ENCODE peak calls at places on chromosomes 12 and 14, in eight cellular contexts. One of them, this sample, is unnamed.
A peak's percentile ranks its signal among the peaks of the same experiment; 100 is the strongest.

GRCh38 chr14:106738075-106738474 is 1211.7 kb downstream of the TMEM121 start:
- DNase-seq in heart left ventricle: no peak
- DNase-seq in cardiac muscle cell: no peak
- DNase-seq in fibroblast of lung: no peak
- DNase-seq in colonic mucosa: no peak
- DNase-seq in CD4-positive, CD25-positive, alpha-beta regulatory T cell: no peak
- DNase-seq in endodermal cell: no peak
- DNase-seq in epithelial cell of prostate: no peak
- DNase-seq in this sample: no peak

GRCh38 chr14:80549141-80549540 is 337.8 kb upstream of the DIO2 start:
- DNase-seq in fibroblast of lung: peak; percentile 4
- DNase-seq in heart left ventricle: no peak
- DNase-seq in colonic mucosa: no peak
- DNase-seq in CD4-positive, CD25-positive, alpha-beta regulatory T cell: no peak
- DNase-seq in endodermal cell: no peak
- DNase-seq in cardiac muscle cell: peak; percentile 41
- DNase-seq in epithelial cell of prostate: no peak
- DNase-seq in this sample: no peak

GRCh38 chr14:92680781-92681650 is 67.4 kb downstream of the LGMN start:
- DNase-seq in cardiac muscle cell: peak; percentile 84
- DNase-seq in heart left ventricle: peak; percentile 76
- DNase-seq in epithelial cell of prostate: peak; percentile 27
- DNase-seq in colonic mucosa: peak; percentile 83
- DNase-seq in endodermal cell: peak; percentile 92
- DNase-seq in CD4-positive, CD25-positive, alpha-beta regulatory T cell: peak; percentile 75
- DNase-seq in fibroblast of lung: peak; percentile 59
- DNase-seq in this sample: peak; percentile 79

GRCh38 chr14:90551070-90551704 is 154.4 kb downstream of the CALM1 start:
- DNase-seq in endodermal cell: no peak
- DNase-seq in CD4-positive, CD25-positive, alpha-beta regulatory T cell: no peak
- DNase-seq in cardiac muscle cell: peak; percentile 12
- DNase-seq in heart left ventricle: no peak
- DNase-seq in epithelial cell of prostate: no peak
- DNase-seq in fibroblast of lung: peak; percentile 66
- DNase-seq in colonic mucosa: no peak
- DNase-seq in this sample: no peak

GRCh38 chr12:2094597-2094996 is 41.8 kb downstream of the CACNA1C start:
- DNase-seq in cardiac muscle cell: peak; percentile 40
- DNase-seq in CD4-positive, CD25-positive, alpha-beta regulatory T cell: no peak
- DNase-seq in fibroblast of lung: no peak
- DNase-seq in colonic mucosa: no peak
- DNase-seq in epithelial cell of prostate: no peak
- DNase-seq in heart left ventricle: no peak
- DNase-seq in endodermal cell: no peak
- DNase-seq in this sample: no peak

GRCh38 chr12:14256139-14256538 is 109.3 kb upstream of the ATF7IP start:
- DNase-seq in CD4-positive, CD25-positive, alpha-beta regulatory T cell: peak; percentile 59
- DNase-seq in fibroblast of lung: peak; percentile 75
- DNase-seq in cardiac muscle cell: peak; percentile 82
- DNase-seq in epithelial cell of prostate: no peak
- DNase-seq in heart left ventricle: no peak
- DNase-seq in colonic mucosa: no peak
- DNase-seq in endodermal cell: no peak
- DNase-seq in this sample: no peak

GRCh38 chr14:37610945-37611523 is 15.6 kb downstream of the TTC6 start:
- DNase-seq in colonic mucosa: no peak
- DNase-seq in epithelial cell of prostate: no peak
- DNase-seq in heart left ventricle: no peak
- DNase-seq in endodermal cell: no peak
- DNase-seq in cardiac muscle cell: no peak
- DNase-seq in fibroblast of lung: no peak
- DNase-seq in CD4-positive, CD25-positive, alpha-beta regulatory T cell: no peak
- DNase-seq in this sample: no peak

GRCh38 chr12:102302553-102302952 is 104.9 kb upstream of the PMCH start:
- DNase-seq in epithelial cell of prostate: no peak
- DNase-seq in fibroblast of lung: no peak
- DNase-seq in endodermal cell: no peak
- DNase-seq in cardiac muscle cell: no peak
- DNase-seq in colonic mucosa: no peak
- DNase-seq in heart left ventricle: no peak
- DNase-seq in CD4-positive, CD25-positive, alpha-beta regulatory T cell: no peak
- DNase-seq in this sample: no peak

GRCh38 chr14:22448035-22448904 is 140.8 kb downstream of the DAD1 start:
- DNase-seq in epithelial cell of prostate: no peak
- DNase-seq in CD4-positive, CD25-positive, alpha-beta regulatory T cell: no peak
- DNase-seq in fibroblast of lung: peak; percentile 74
- DNase-seq in endodermal cell: peak; percentile 76
- DNase-seq in cardiac muscle cell: no peak
- DNase-seq in heart left ventricle: no peak
- DNase-seq in colonic mucosa: no peak
- DNase-seq in this sample: no peak

GRCh38 chr12:114614040-114614439 is 69.9 kb downstream of the TBX3 start:
- DNase-seq in colonic mucosa: no peak
- DNase-seq in heart left ventricle: no peak
- DNase-seq in endodermal cell: no peak
- DNase-seq in cardiac muscle cell: no peak
- DNase-seq in fibroblast of lung: no peak
- DNase-seq in epithelial cell of prostate: no peak
- DNase-seq in CD4-positive, CD25-positive, alpha-beta regulatory T cell: no peak
- DNase-seq in this sample: no peak

GRCh38 chr12:57754411-57755193 is at the start of gene MARCHF9:
- DNase-seq in fibroblast of lung: no peak
- DNase-seq in colonic mucosa: peak; percentile 93
- DNase-seq in cardiac muscle cell: no peak
- DNase-seq in heart left ventricle: peak; percentile 66
- DNase-seq in endodermal cell: peak; percentile 90
- DNase-seq in CD4-positive, CD25-positive, alpha-beta regulatory T cell: peak; percentile 80
- DNase-seq in epithelial cell of prostate: peak; percentile 39
- DNase-seq in this sample: peak; percentile 63

GRCh38 chr14:49999216-49999761 is 106.4 kb downstream of the ARF6 start:
- DNase-seq in endodermal cell: peak; percentile 79
- DNase-seq in CD4-positive, CD25-positive, alpha-beta regulatory T cell: peak; percentile 66
- DNase-seq in fibroblast of lung: peak; percentile 92
- DNase-seq in epithelial cell of prostate: peak; percentile 53
- DNase-seq in colonic mucosa: peak; percentile 84
- DNase-seq in heart left ventricle: peak; percentile 85
- DNase-seq in cardiac muscle cell: peak; percentile 71
- DNase-seq in this sample: peak; percentile 30

GRCh38 chr14:20848955-20849570 is 42.1 kb upstream of the RNASE3 start:
- DNase-seq in cardiac muscle cell: no peak
- DNase-seq in epithelial cell of prostate: no peak
- DNase-seq in CD4-positive, CD25-positive, alpha-beta regulatory T cell: no peak
- DNase-seq in fibroblast of lung: no peak
- DNase-seq in heart left ventricle: no peak
- DNase-seq in endodermal cell: peak; percentile 63
- DNase-seq in colonic mucosa: no peak
- DNase-seq in this sample: no peak

GRCh38 chr12:119444462-119445044 is 110.0 kb downstream of the CCDC60 start:
- DNase-seq in fibroblast of lung: peak; percentile 27
- DNase-seq in cardiac muscle cell: peak; percentile 42
- DNase-seq in epithelial cell of prostate: peak; percentile 6
- DNase-seq in endodermal cell: peak; percentile 95
- DNase-seq in colonic mucosa: peak; percentile 30
- DNase-seq in CD4-positive, CD25-positive, alpha-beta regulatory T cell: peak; percentile 11
- DNase-seq in heart left ventricle: peak; percentile 29
- DNase-seq in this sample: peak; percentile 8

GRCh38 chr12:93990832-93991748 is 157.3 kb upstream of the PLXNC1 start:
- DNase-seq in CD4-positive, CD25-positive, alpha-beta regulatory T cell: no peak
- DNase-seq in colonic mucosa: peak; percentile 23
- DNase-seq in fibroblast of lung: peak; percentile 64
- DNase-seq in epithelial cell of prostate: no peak
- DNase-seq in heart left ventricle: peak; percentile 70
- DNase-seq in endodermal cell: peak; percentile 93
- DNase-seq in cardiac muscle cell: peak; percentile 72
- DNase-seq in this sample: no peak

GRCh38 chr12:58425481-58426392 is 484.4 kb downstream of the ATP23 start:
- DNase-seq in heart left ventricle: peak; percentile 19
- DNase-seq in CD4-positive, CD25-positive, alpha-beta regulatory T cell: no peak
- DNase-seq in endodermal cell: peak; percentile 88
- DNase-seq in fibroblast of lung: peak; percentile 97
- DNase-seq in colonic mucosa: peak; percentile 62
- DNase-seq in epithelial cell of prostate: peak; percentile 95
- DNase-seq in cardiac muscle cell: peak; percentile 89
- DNase-seq in this sample: no peak

GRCh38 chr14:82755476-82755875 is 1221.8 kb upstream of the SEL1L start:
- DNase-seq in CD4-positive, CD25-positive, alpha-beta regulatory T cell: no peak
- DNase-seq in fibroblast of lung: no peak
- DNase-seq in epithelial cell of prostate: no peak
- DNase-seq in endodermal cell: no peak
- DNase-seq in heart left ventricle: no peak
- DNase-seq in cardiac muscle cell: no peak
- DNase-seq in colonic mucosa: no peak
- DNase-seq in this sample: no peak

GRCh38 chr12:65464930-65465329 is 186.4 kb downstream of the MSRB3 start:
- DNase-seq in cardiac muscle cell: peak; percentile 89
- DNase-seq in fibroblast of lung: peak; percentile 92
- DNase-seq in heart left ventricle: no peak
- DNase-seq in epithelial cell of prostate: no peak
- DNase-seq in colonic mucosa: no peak
- DNase-seq in CD4-positive, CD25-positive, alpha-beta regulatory T cell: no peak
- DNase-seq in endodermal cell: no peak
- DNase-seq in this sample: no peak

GRCh38 chr12:15842106-15842505 is 40.1 kb upstream of the STRAP start:
- DNase-seq in CD4-positive, CD25-positive, alpha-beta regulatory T cell: no peak
- DNase-seq in cardiac muscle cell: peak; percentile 64
- DNase-seq in endodermal cell: no peak
- DNase-seq in fibroblast of lung: peak; percentile 92
- DNase-seq in epithelial cell of prostate: peak; percentile 27
- DNase-seq in heart left ventricle: no peak
- DNase-seq in colonic mucosa: no peak
- DNase-seq in this sample: no peak

GRCh38 chr14:35403085-35403396 is 1.5 kb downstream of the NFKBIA start:
- DNase-seq in cardiac muscle cell: peak; percentile 59
- DNase-seq in colonic mucosa: no peak
- DNase-seq in epithelial cell of prostate: no peak
- DNase-seq in fibroblast of lung: peak; percentile 75
- DNase-seq in heart left ventricle: peak; percentile 66
- DNase-seq in endodermal cell: peak; percentile 39
- DNase-seq in CD4-positive, CD25-positive, alpha-beta regulatory T cell: no peak
- DNase-seq in this sample: peak; percentile 30

GRCh38 chr12:67047634-67048033 is 221.5 kb upstream of the CAND1 start:
- DNase-seq in colonic mucosa: no peak
- DNase-seq in epithelial cell of prostate: no peak
- DNase-seq in fibroblast of lung: no peak
- DNase-seq in heart left ventricle: no peak
- DNase-seq in CD4-positive, CD25-positive, alpha-beta regulatory T cell: no peak
- DNase-seq in cardiac muscle cell: no peak
- DNase-seq in endodermal cell: no peak
- DNase-seq in this sample: no peak

GRCh38 chr14:96060161-96060933 is 21.2 kb downstream of the C14orf132 start:
- DNase-seq in CD4-positive, CD25-positive, alpha-beta regulatory T cell: no peak
- DNase-seq in endodermal cell: peak; percentile 14
- DNase-seq in fibroblast of lung: no peak
- DNase-seq in heart left ventricle: no peak
- DNase-seq in cardiac muscle cell: no peak
- DNase-seq in colonic mucosa: no peak
- DNase-seq in epithelial cell of prostate: no peak
- DNase-seq in this sample: no peak

GRCh38 chr14:99688629-99689028 is 4.5 kb downstream of the CYP46A1 start:
- DNase-seq in heart left ventricle: no peak
- DNase-seq in endodermal cell: peak; percentile 45
- DNase-seq in epithelial cell of prostate: no peak
- DNase-seq in colonic mucosa: peak; percentile 10
- DNase-seq in CD4-positive, CD25-positive, alpha-beta regulatory T cell: no peak
- DNase-seq in fibroblast of lung: no peak
- DNase-seq in cardiac muscle cell: no peak
- DNase-seq in this sample: no peak

GRCh38 chr14:104678346-104678745 is 11.1 kb upstream of the INF2 start:
- DNase-seq in heart left ventricle: peak; percentile 71
- DNase-seq in CD4-positive, CD25-positive, alpha-beta regulatory T cell: no peak
- DNase-seq in epithelial cell of prostate: no peak
- DNase-seq in fibroblast of lung: peak; percentile 34
- DNase-seq in colonic mucosa: peak; percentile 35
- DNase-seq in endodermal cell: peak; percentile 79
- DNase-seq in cardiac muscle cell: peak; percentile 43
- DNase-seq in this sample: no peak

DNA sequence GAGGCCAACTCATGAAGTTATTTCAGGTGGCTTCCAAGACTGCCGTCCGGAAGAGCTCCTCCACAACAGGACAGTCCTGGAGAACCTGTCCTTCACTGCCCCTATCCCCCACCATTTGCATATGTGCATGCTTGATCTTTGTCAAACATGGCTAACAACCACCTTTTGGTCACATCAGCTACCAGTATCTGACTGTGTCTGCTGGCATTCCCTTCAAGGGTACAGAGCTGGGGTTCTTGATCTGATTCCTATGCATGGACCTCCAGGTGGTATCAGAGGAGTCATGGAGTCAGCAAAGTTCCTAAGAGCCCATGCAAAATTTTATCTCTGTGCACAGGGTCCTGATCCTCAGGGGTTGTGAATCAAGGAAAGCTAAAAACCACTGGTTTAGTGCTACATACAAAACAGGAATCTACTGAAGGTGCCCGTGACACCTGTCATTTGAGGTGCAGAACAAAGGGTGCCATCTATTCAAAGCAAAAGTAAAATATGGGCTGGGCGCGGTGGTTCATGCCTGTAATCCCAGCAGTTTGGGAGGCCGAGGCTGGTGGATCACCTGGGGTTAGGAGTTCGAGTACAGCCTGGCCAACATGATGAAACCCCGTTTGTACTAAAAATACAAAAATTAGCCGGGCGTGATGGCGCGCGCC is 3.8 kb downstream of the PPTC7 start:
- DNase-seq in fibroblast of lung: no peak
- DNase-seq in cardiac muscle cell: no peak
- DNase-seq in endodermal cell: peak; percentile 49
- DNase-seq in epithelial cell of prostate: no peak
- DNase-seq in colonic mucosa: no peak
- DNase-seq in heart left ventricle: no peak
- DNase-seq in CD4-positive, CD25-positive, alpha-beta regulatory T cell: no peak
- DNase-seq in this sample: no peak
- H3K27ac ChIP-seq in fibroblast of lung: no peak overlapping the region
- H3K27ac ChIP-seq in cardiac muscle cell: no peak overlapping the region
- H3K27ac ChIP-seq in endodermal cell: no peak overlapping the region
- H3K27ac ChIP-seq in epithelial cell of prostate: peak overlapping the region; percentile 99
- H3K27ac ChIP-seq in colonic mucosa: peak overlapping the region; percentile 88
- H3K27ac ChIP-seq in heart left ventricle: peak overlapping the region; percentile 11
- H3K27ac ChIP-seq in CD4-positive, CD25-positive, alpha-beta regulatory T cell: peak overlapping the region; percentile 86
- H3K27ac ChIP-seq in this sample: peak overlapping the region; percentile 74

GRCh38 chr12:132517740-132518100 is 27.8 kb downstream of the FBRSL1 start:
- DNase-seq in colonic mucosa: no peak
- DNase-seq in heart left ventricle: no peak
- DNase-seq in endodermal cell: no peak
- DNase-seq in fibroblast of lung: no peak
- DNase-seq in cardiac muscle cell: no peak
- DNase-seq in CD4-positive, CD25-positive, alpha-beta regulatory T cell: no peak
- DNase-seq in epithelial cell of prostate: no peak
- DNase-seq in this sample: no peak
- H3K27ac ChIP-seq in colonic mucosa: no peak overlapping the region
- H3K27ac ChIP-seq in heart left ventricle: no peak overlapping the region
- H3K27ac ChIP-seq in endodermal cell: no peak overlapping the region
- H3K27ac ChIP-seq in fibroblast of lung: no peak overlapping the region
- H3K27ac ChIP-seq in cardiac muscle cell: no peak overlapping the region
- H3K27ac ChIP-seq in CD4-positive, CD25-positive, alpha-beta regulatory T cell: no peak overlapping the region
- H3K27ac ChIP-seq in epithelial cell of prostate: no peak overlapping the region
- H3K27ac ChIP-seq in this sample: no peak overlapping the region

GRCh38 chr12:88860846-88861245 is 280.6 kb upstream of the KITLG start:
- DNase-seq in epithelial cell of prostate: no peak
- DNase-seq in CD4-positive, CD25-positive, alpha-beta regulatory T cell: no peak
- DNase-seq in fibroblast of lung: peak; percentile 41
- DNase-seq in endodermal cell: no peak
- DNase-seq in heart left ventricle: no peak
- DNase-seq in colonic mucosa: no peak
- DNase-seq in cardiac muscle cell: no peak
- DNase-seq in this sample: no peak
- H3K27ac ChIP-seq in epithelial cell of prostate: no peak overlapping the region
- H3K27ac ChIP-seq in CD4-positive, CD25-positive, alpha-beta regulatory T cell: no peak overlapping the region
- H3K27ac ChIP-seq in fibroblast of lung: no peak overlapping the region
- H3K27ac ChIP-seq in endodermal cell: no peak overlapping the region
- H3K27ac ChIP-seq in heart left ventricle: no peak overlapping the region
- H3K27ac ChIP-seq in colonic mucosa: no peak overlapping the region
- H3K27ac ChIP-seq in cardiac muscle cell: no peak overlapping the region
- H3K27ac ChIP-seq in this sample: no peak overlapping the region

GRCh38 chr12:110564471-110564991 is 18.6 kb downstream of the PPTC7 start:
- DNase-seq in endodermal cell: no peak
- DNase-seq in cardiac muscle cell: no peak
- DNase-seq in epithelial cell of prostate: no peak
- DNase-seq in heart left ventricle: no peak
- DNase-seq in fibroblast of lung: no peak
- DNase-seq in CD4-positive, CD25-positive, alpha-beta regulatory T cell: no peak
- DNase-seq in colonic mucosa: no peak
- DNase-seq in this sample: no peak
- H3K27ac ChIP-seq in endodermal cell: no peak overlapping the region
- H3K27ac ChIP-seq in cardiac muscle cell: peak overlapping the region; percentile 91
- H3K27ac ChIP-seq in epithelial cell of prostate: peak overlapping the region; percentile 83
- H3K27ac ChIP-seq in heart left ventricle: peak overlapping the region; percentile 72
- H3K27ac ChIP-seq in fibroblast of lung: no peak overlapping the region
- H3K27ac ChIP-seq in CD4-positive, CD25-positive, alpha-beta regulatory T cell: peak overlapping the region; percentile 55
- H3K27ac ChIP-seq in colonic mucosa: peak overlapping the region; percentile 5
- H3K27ac ChIP-seq in this sample: peak overlapping the region; percentile 71